ENCODE peak calls at places on chromosomes 7 and 10, in ten cellular contexts. G is IMR-90; S is NCI-H1417 treated with DMSO at 0.1 percent for 48 hours; U is H7; K is hepatic stellate cell; L is GM23248; C is effector CD8-positive, alpha-beta T cell; Z is T-cell; J is dorsolateral prefrontal cortex; M is T-helper 9 cell. P is an unnamed sample.

GRCh38 chr10:118542205-118542604 is 53.2 kb downstream of the PRLHR start:
- DNase-seq in G (no peak), S (no peak), U (no peak), K (no peak), L (no peak), C (no peak), Z (no peak), J (no peak), M (no peak), P (no peak)

GRCh38 chr10:74909665-74910064 is 83.3 kb downstream of the KAT6B start:
- DNase-seq in G (peak), S (no peak), U (no peak), K (no peak), L (peak), C (no peak), Z (no peak), J (no peak), M (no peak), P (no peak)

GRCh38 chr10:125538947-125539649 is 143.9 kb downstream of the TEX36 start:
- DNase-seq in G (no peak), S (peak), U (no peak), K (no peak), L (no peak), C (no peak), Z (no peak), J (peak), M (no peak), P (no peak)

GRCh38 chr7:133530682-133531081 is 277.8 kb downstream of the EXOC4 start:
- DNase-seq in G (peak), S (no peak), U (no peak), K (no peak), L (peak), C (no peak), Z (no peak), J (no peak), M (no peak), P (no peak)

GRCh38 chr7:74656911-74657691 is 417 bp upstream of the GTF2I start:
- DNase-seq in G (peak), S (peak), U (peak), K (peak), L (peak), C (peak), Z (peak), J (peak), M (peak), P (peak)

GRCh38 chr7:136053689-136054485 is 76.7 kb upstream of the MTPN start:
- DNase-seq in G (no peak), S (no peak), U (no peak), K (no peak), L (peak), C (no peak), Z (no peak), J (no peak), M (no peak), P (no peak)

GRCh38 chr10:125091891-125092290 is 68.5 kb downstream of the CTBP2 start:
- DNase-seq in G (no peak), S (no peak), U (no peak), K (no peak), L (peak), C (no peak), Z (no peak), J (no peak), M (no peak), P (no peak)

GRCh38 chr7:50752422-50752821 is 30.3 kb downstream of the GRB10 start:
- DNase-seq in G (no peak), S (no peak), U (no peak), K (no peak), L (no peak), C (no peak), Z (no peak), J (no peak), M (no peak), P (no peak)

GRCh38 chr7:43274752-43275151 is 162.3 kb downstream of the HECW1 start:
- DNase-seq in G (no peak), S (no peak), U (no peak), K (no peak), L (no peak), C (no peak), Z (no peak), J (no peak), M (no peak), P (no peak)

GRCh38 chr10:110279062-110279986 is 25.4 kb downstream of the SMNDC1 start:
- DNase-seq in G (peak), S (no peak), U (peak), K (peak), L (peak), C (peak), Z (peak), J (peak), M (peak), P (peak)

GRCh38 chr7:99733003-99733402 is 2.0 kb downstream of the CYP3A7 start:
- DNase-seq in G (no peak), S (no peak), U (no peak), K (no peak), L (no peak), C (no peak), Z (no peak), J (no peak), M (no peak), P (no peak)

GRCh38 chr10:620971-621370 is 68.5 kb downstream of the DIP2C start:
- DNase-seq in G (no peak), S (no peak), U (no peak), K (no peak), L (no peak), C (no peak), Z (no peak), J (no peak), M (no peak), P (no peak)

GRCh38 chr7:131197920-131198610 is 129.6 kb upstream of the MKLN1 start:
- DNase-seq in G (peak), S (no peak), U (no peak), K (peak), L (peak), C (no peak), Z (no peak), J (no peak), M (no peak), P (no peak)

GRCh38 chr10:44853148-44853734 is 57.9 kb upstream of the TMEM72 start:
- DNase-seq in G (peak), S (no peak), U (peak), K (peak), L (peak), C (no peak), Z (no peak), J (no peak), M (no peak), P (no peak)

GRCh38 chr7:137657476-137658193 is 189.1 kb downstream of the DGKI start:
- DNase-seq in G (no peak), S (no peak), U (no peak), K (no peak), L (no peak), C (no peak), Z (no peak), J (no peak), M (no peak), P (no peak)

GRCh38 chr7:159060440-159060839 is 84.2 kb downstream of the VIPR2 start:
- DNase-seq in G (no peak), S (no peak), U (peak), K (no peak), L (no peak), C (no peak), Z (no peak), J (no peak), M (no peak), P (no peak)

GRCh38 chr10:86757110-86757790 is 831 bp downstream of the BMPR1A start:
- DNase-seq in G (peak), S (no peak), U (peak), K (peak), L (peak), C (no peak), Z (no peak), J (peak), M (peak), P (no peak)

GRCh38 chr7:113410791-113411190 is 292.4 kb upstream of the SMIM30 start:
- DNase-seq in G (no peak), S (no peak), U (no peak), K (no peak), L (no peak), C (no peak), Z (no peak), J (no peak), M (no peak), P (no peak)

GRCh38 chr7:77442631-77443420 is 26.7 kb upstream of the GSAP start:
- DNase-seq in G (peak), S (no peak), U (no peak), K (no peak), L (peak), C (no peak), Z (no peak), J (no peak), M (no peak), P (no peak)

P was measured in effector memory CD4-positive, alpha-beta T cell.